ENCODE peak calls at places on chromosomes 16 and 17, in ten cellular contexts. W, M, D, E, F, L, Z, K, N and V are unnamed samples.
A peak's percentile ranks its signal among the peaks of the same experiment; 100 is the strongest.

GRCh38 chr17:51487947-51488346 is 227.6 kb downstream of the UTP18 start:
- DNase-seq in W (no peak), M (no peak), D (no peak), E (peak; percentile 9), F (no peak), L (no peak), Z (peak; percentile 5), K (peak; percentile 59), N (no peak), V (no peak)

GRCh38 chr17:43526886-43527648 is 19.1 kb downstream of the ETV4 start:
- DNase-seq in W (no peak), M (no peak), D (no peak), E (no peak), F (no peak), L (no peak), Z (no peak), K (no peak), N (no peak), V (no peak)

GRCh38 chr17:77746901-77747620 is 211.4 kb upstream of the TNRC6C start:
- DNase-seq in W (no peak), M (no peak), D (no peak), E (no peak), F (no peak), L (no peak), Z (no peak), K (peak; percentile 95), N (no peak), V (no peak)

GRCh38 chr17:72614871-72615626 is 477.4 kb downstream of the SLC39A11 start:
- DNase-seq in W (peak; percentile 99), M (peak; percentile 42), D (no peak), E (no peak), F (no peak), L (no peak), Z (peak; percentile 89), K (peak; percentile 66), N (peak; percentile 76), V (peak; percentile 86)

GRCh38 chr17:79183221-79184158 is 108.9 kb downstream of the ENGASE start:
- DNase-seq in W (no peak), M (no peak), D (no peak), E (peak; percentile 26), F (no peak), L (no peak), Z (peak; percentile 49), K (peak; percentile 91), N (no peak), V (no peak)

GRCh38 chr17:70017112-70017511 is 57.9 kb upstream of the KCNJ16 start:
- DNase-seq in W (no peak), M (no peak), D (no peak), E (no peak), F (no peak), L (no peak), Z (no peak), K (no peak), N (no peak), V (no peak)

GRCh38 chr17:29219378-29220047 is 27.1 kb upstream of the CRYBA1 start:
- DNase-seq in W (peak; percentile 60), M (peak; percentile 69), D (peak; percentile 55), E (peak; percentile 89), F (peak; percentile 70), L (peak; percentile 96), Z (peak; percentile 76), K (peak; percentile 92), N (peak; percentile 90), V (no peak)

GRCh38 chr16:89175280-89176146 is 4.0 kb downstream of the CDH15 start:
- DNase-seq in W (no peak), M (no peak), D (no peak), E (no peak), F (no peak), L (no peak), Z (no peak), K (no peak), N (no peak), V (no peak)

GRCh38 chr16:28834873-28835863 is 11.0 kb downstream of the TUFM start:
- DNase-seq in W (no peak), M (no peak), D (no peak), E (no peak), F (no peak), L (no peak), Z (no peak), K (no peak), N (no peak), V (no peak)

GRCh38 chr16:14362774-14363371 is 267.2 kb downstream of the PARN start:
- DNase-seq in W (no peak), M (no peak), D (no peak), E (no peak), F (no peak), L (no peak), Z (peak; percentile 47), K (no peak), N (no peak), V (no peak)

GRCh38 chr16:10552281-10552680 is 28.1 kb downstream of the EMP2 start:
- DNase-seq in W (no peak), M (no peak), D (no peak), E (no peak), F (no peak), L (no peak), Z (no peak), K (no peak), N (no peak), V (no peak)

GRCh38 chr17:65901394-65901793 is 290.5 kb downstream of the CEP112 start:
- DNase-seq in W (no peak), M (no peak), D (no peak), E (no peak), F (no peak), L (no peak), Z (no peak), K (no peak), N (no peak), V (no peak)

GRCh38 chr16:51951668-51952298 is 595.2 kb downstream of the TOX3 start:
- DNase-seq in W (no peak), M (no peak), D (no peak), E (no peak), F (no peak), L (no peak), Z (no peak), K (peak; percentile 41), N (no peak), V (no peak)

GRCh38 chr17:43667506-43668438 is 6.0 kb upstream of the MEOX1 start:
- DNase-seq in W (no peak), M (no peak), D (no peak), E (no peak), F (no peak), L (no peak), Z (peak; percentile 65), K (no peak), N (no peak), V (no peak)

GRCh38 chr17:58755577-58756245 is at the start of gene PPM1E:
- DNase-seq in W (peak; percentile 44), M (peak; percentile 16), D (no peak), E (peak; percentile 26), F (no peak), L (no peak), Z (peak; percentile 74), K (peak; percentile 99), N (peak; percentile 35), V (no peak)

GRCh38 chr17:69607162-69607834 is 192.8 kb downstream of the MAP2K6 start:
- DNase-seq in W (peak; percentile 71), M (peak; percentile 60), D (peak; percentile 46), E (peak; percentile 63), F (no peak), L (peak; percentile 93), Z (peak; percentile 26), K (peak; percentile 84), N (peak; percentile 84), V (no peak)

GRCh38 chr16:12611006-12611477 is 192.6 kb downstream of the CPPED1 start:
- DNase-seq in W (no peak), M (no peak), D (no peak), E (no peak), F (no peak), L (no peak), Z (peak; percentile 18), K (no peak), N (no peak), V (no peak)

GRCh38 chr17:83029571-83029970 is 49.8 kb upstream of the METRNL start:
- DNase-seq in W (no peak), M (no peak), D (no peak), E (no peak), F (no peak), L (peak; percentile 49), Z (no peak), K (no peak), N (no peak), V (no peak)

GRCh38 chr17:61766520-61766919 is 96.8 kb downstream of the BRIP1 start:
- DNase-seq in W (peak; percentile 55), M (no peak), D (no peak), E (no peak), F (no peak), L (no peak), Z (no peak), K (no peak), N (no peak), V (no peak)

GRCh38 chr17:78127240-78127887 is 1.2 kb downstream of the TMC6 start:
- DNase-seq in W (peak; percentile 49), M (no peak), D (no peak), E (peak; percentile 89), F (peak; percentile 61), L (peak; percentile 91), Z (no peak), K (peak; percentile 50), N (peak; percentile 71), V (no peak)

GRCh38 chr16:2585651-2586081 is 47.8 kb downstream of the PDPK1 start:
- DNase-seq in W (no peak), M (no peak), D (no peak), E (no peak), F (no peak), L (peak; percentile 68), Z (no peak), K (no peak), N (no peak), V (no peak)

GRCh38 chr17:8226536-8227237 is 16.3 kb upstream of the AURKB start:
- DNase-seq in W (peak; percentile 92), M (peak; percentile 36), D (peak; percentile 84), E (peak; percentile 78), F (no peak), L (peak; percentile 93), Z (peak; percentile 80), K (peak; percentile 94), N (peak; percentile 82), V (no peak)

GRCh38 chr17:57478851-57479250 is 222.5 kb downstream of the MSI2 start:
- DNase-seq in W (no peak), M (no peak), D (no peak), E (no peak), F (no peak), L (no peak), Z (no peak), K (no peak), N (no peak), V (no peak)

GRCh38 chr17:50185724-50186545 is 15.5 kb downstream of the COL1A1 start:
- DNase-seq in W (no peak), M (no peak), D (no peak), E (no peak), F (no peak), L (no peak), Z (peak; percentile 27), K (no peak), N (no peak), V (no peak)

GRCh38 chr17:968812-969766 is 10.5 kb downstream of the NXN start:
- DNase-seq in W (no peak), M (no peak), D (no peak), E (no peak), F (no peak), L (no peak), Z (no peak), K (no peak), N (no peak), V (no peak)

GRCh38 chr16:79599256-79599836 is 1.2 kb downstream of the MAF start:
- DNase-seq in W (no peak), M (peak; percentile 16), D (no peak), E (no peak), F (peak; percentile 8), L (no peak), Z (peak; percentile 36), K (peak; percentile 74), N (no peak), V (no peak)

GRCh38 chr16:4060823-4061222 is 55.4 kb downstream of the ADCY9 start:
- DNase-seq in W (no peak), M (no peak), D (no peak), E (no peak), F (no peak), L (no peak), Z (no peak), K (no peak), N (no peak), V (no peak)

GRCh38 chr16:79573881-79574280 is 26.7 kb downstream of the MAF start:
- DNase-seq in W (no peak), M (no peak), D (no peak), E (no peak), F (no peak), L (no peak), Z (no peak), K (no peak), N (no peak), V (no peak)